ENCODE peak calls at places on chromosomes 4 and X, in six cellular contexts. C is psoas muscle, S is heart left ventricle, Q is A549, W is tibial nerve, T is mesendoderm. A is an unnamed sample.
A peak's percentile ranks its signal among the peaks of the same experiment; 100 is the strongest.

GRCh38 chrX:112851161-112851779 is 10.6 kb upstream of the AMOT start:
- DNase-seq in C (no peak), S (no peak), Q (no peak), W (no peak), T (peak; percentile 95), A (no peak)

GRCh38 chr4:3192188-3192587 is 56.8 kb upstream of the MSANTD1 start:
- DNase-seq in C (no peak), S (no peak), Q (no peak), W (no peak), T (no peak), A (no peak)

GRCh38 chrX:65451663-65452062 is 82.9 kb downstream of the LAS1L start:
- DNase-seq in C (no peak), S (no peak), Q (no peak), W (no peak), T (peak; percentile 55), A (peak; percentile 53)

GRCh38 chr4:116668190-116668589 is 417.2 kb downstream of the TRAM1L1 start:
- DNase-seq in C (no peak), S (no peak), Q (no peak), W (no peak), T (peak; percentile 47), A (no peak)

GRCh38 chr4:123786955-123787354 is 390.4 kb downstream of the SPRY1 start:
- DNase-seq in C (peak; percentile 22), S (peak; percentile 32), Q (no peak), W (no peak), T (no peak), A (no peak)

GRCh38 chrX:133638285-133638684 is 223.0 kb upstream of the GPC4 start:
- DNase-seq in C (no peak), S (no peak), Q (no peak), W (no peak), T (no peak), A (peak; percentile 96)

GRCh38 chrX:47176101-47176740 is 17.4 kb upstream of the UBA1 start:
- DNase-seq in C (no peak), S (no peak), Q (no peak), W (no peak), T (no peak), A (no peak)

GRCh38 chr4:142559986-142560385 is 286.1 kb downstream of the INPP4B start:
- DNase-seq in C (no peak), S (no peak), Q (no peak), W (no peak), T (peak; percentile 74), A (no peak)

GRCh38 chr4:1720163-1720983 is 750 bp downstream of the TMEM129 start:
- DNase-seq in C (peak; percentile 56), S (peak; percentile 47), Q (no peak), W (no peak), T (peak; percentile 61), A (no peak)

GRCh38 chrX:71606536-71607216 is 11.6 kb downstream of the CXCR3 start:
- DNase-seq in C (no peak), S (no peak), Q (no peak), W (no peak), T (no peak), A (no peak)

GRCh38 chr4:80989921-80990544 is 40.5 kb upstream of the BMP3 start:
- DNase-seq in C (no peak), S (no peak), Q (peak; percentile 1), W (no peak), T (peak; percentile 67), A (peak; percentile 80)

GRCh38 chr4:186726440-186727148 is 2.9 kb upstream of the FAT1 start:
- DNase-seq in C (peak; percentile 65), S (peak; percentile 73), Q (peak; percentile 53), W (peak; percentile 52), T (peak; percentile 94), A (peak; percentile 68)

GRCh38 chr4:39324446-39324845 is 41.7 kb downstream of the RFC1 start:
- DNase-seq in C (no peak), S (no peak), Q (no peak), W (no peak), T (peak; percentile 40), A (no peak)
- H3K4me1 ChIP-seq in C (no peaks in the 10 kb centered on the region), S (no peaks in the 10 kb centered on the region), Q (peaks cover 41% of the 10 kb centered on the region), W (no peaks in the 10 kb centered on the region), T (no peaks in the 10 kb centered on the region), A (peaks cover 18% of the 10 kb centered on the region)

GRCh38 chr4:158775091-158775651 is 6.3 kb downstream of the FNIP2 start:
- DNase-seq in C (no peak), S (no peak), Q (no peak), W (no peak), T (no peak), A (peak; percentile 40)

GRCh38 chr4:158776106-158776505 is 7.3 kb downstream of the FNIP2 start:
- DNase-seq in C (no peak), S (no peak), Q (no peak), W (no peak), T (no peak), A (no peak)

GRCh38 chr4:158778712-158779111 is 9.9 kb downstream of the FNIP2 start:
- DNase-seq in C (peak; percentile 33), S (no peak), Q (no peak), W (no peak), T (no peak), A (peak; percentile 53)

GRCh38 chr4:158777423-158777822 is 8.6 kb downstream of the FNIP2 start:
- DNase-seq in C (no peak), S (no peak), Q (no peak), W (no peak), T (no peak), A (no peak)

GRCh38 chr4:158778065-158778711 is 9.4 kb downstream of the FNIP2 start:
- DNase-seq in C (no peak), S (no peak), Q (no peak), W (no peak), T (no peak), A (no peak)
- H3K4me1 ChIP-seq in C (peaks cover 96% of the 10 kb centered on the region), S (peaks cover 44% of the 10 kb centered on the region), Q (peaks cover 46% of the 10 kb centered on the region), W (peaks cover 3% of the 10 kb centered on the region), T (no peaks in the 10 kb centered on the region), A (peaks cover 21% of the 10 kb centered on the region)

DNA sequence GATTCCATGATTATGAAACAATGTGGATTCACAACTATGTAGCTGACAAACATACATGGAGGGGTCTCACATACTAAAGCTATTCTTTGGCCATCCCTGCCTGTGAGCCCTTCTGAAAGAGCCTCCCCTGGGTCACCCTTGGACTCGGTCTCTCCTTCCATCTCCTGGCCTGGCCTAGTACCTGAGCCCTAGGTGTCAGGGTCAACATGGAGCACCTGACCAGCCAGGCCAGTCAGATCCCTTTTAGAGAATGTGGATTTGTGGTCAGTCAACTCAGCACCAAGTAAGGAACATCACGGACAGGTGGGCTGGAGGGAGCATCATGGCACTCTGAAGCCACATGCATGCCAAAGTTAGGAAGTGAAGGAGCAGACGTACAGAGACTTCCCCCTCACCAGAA is 16.3 kb downstream of the ATP8A1 start:
- DNase-seq in C (no peak), S (no peak), Q (no peak), W (no peak), T (no peak), A (no peak)
- H3K4me1 ChIP-seq in C (peaks cover 84% of the 10 kb centered on the region), S (peaks cover 9% of the 10 kb centered on the region), Q (no peaks in the 10 kb centered on the region), W (no peaks in the 10 kb centered on the region), T (peaks cover 4% of the 10 kb centered on the region), A (peaks cover 7% of the 10 kb centered on the region)

GRCh38 chr4:153485860-153486259 is 19.7 kb downstream of the TMEM131L start:
- DNase-seq in C (no peak), S (no peak), Q (no peak), W (no peak), T (no peak), A (no peak)

GRCh38 chr4:153488719-153489384 is 22.7 kb downstream of the TMEM131L start:
- DNase-seq in C (peak; percentile 53), S (peak; percentile 65), Q (no peak), W (no peak), T (no peak), A (no peak)

GRCh38 chr4:153485374-153485773 is 19.2 kb downstream of the TMEM131L start:
- DNase-seq in C (no peak), S (no peak), Q (no peak), W (no peak), T (no peak), A (peak; percentile 70)

GRCh38 chr4:153488006-153488718 is 22.0 kb downstream of the TMEM131L start:
- DNase-seq in C (no peak), S (peak; percentile 36), Q (no peak), W (no peak), T (no peak), A (no peak)

GRCh38 chr4:153486281-153487151 is 20.4 kb downstream of the TMEM131L start:
- DNase-seq in C (no peak), S (no peak), Q (peak; percentile 37), W (no peak), T (peak; percentile 94), A (peak; percentile 93)
- H3K4me1 ChIP-seq in C (peaks cover 87% of the 10 kb centered on the region), S (peaks cover 46% of the 10 kb centered on the region), Q (peaks cover 23% of the 10 kb centered on the region), W (no peaks in the 10 kb centered on the region), T (peaks cover 26% of the 10 kb centered on the region), A (peaks cover 54% of the 10 kb centered on the region)

GRCh38 chrX:137263374-137263773 is 229.6 kb upstream of the GPR101 start:
- DNase-seq in C (no peak), S (no peak), Q (no peak), W (no peak), T (peak; percentile 1), A (no peak)
- H3K4me1 ChIP-seq in C (no peaks in the 10 kb centered on the region), S (no peaks in the 10 kb centered on the region), Q (no peaks in the 10 kb centered on the region), W (no peaks in the 10 kb centered on the region), T (no peaks in the 10 kb centered on the region), A (no peaks in the 10 kb centered on the region)

DNA sequence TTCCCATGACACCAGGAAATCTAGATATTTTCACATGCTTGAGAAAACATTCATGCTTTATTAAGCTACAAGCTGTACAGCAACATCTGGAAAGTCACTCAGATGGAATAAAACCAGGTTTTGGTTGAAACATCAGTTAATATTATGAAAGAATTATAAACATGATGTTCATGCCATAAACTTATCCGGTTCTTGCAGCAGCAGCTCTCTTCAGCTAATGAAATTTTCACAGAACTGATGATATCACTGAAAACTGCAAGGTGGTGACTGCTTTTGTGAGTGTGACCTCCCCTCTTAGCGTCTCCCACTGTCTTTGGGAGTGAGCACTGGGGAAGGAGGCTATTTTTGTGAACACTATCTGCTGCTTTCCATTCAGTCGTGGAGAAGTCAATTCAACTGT is 56.9 kb downstream of the ARHGAP10 start:
- DNase-seq in C (no peak), S (no peak), Q (no peak), W (no peak), T (no peak), A (no peak)
- H3K4me1 ChIP-seq in C (peaks cover 73% of the 10 kb centered on the region), S (peaks cover 52% of the 10 kb centered on the region), Q (peaks cover 32% of the 10 kb centered on the region), W (no peaks in the 10 kb centered on the region), T (peaks cover 8% of the 10 kb centered on the region), A (peaks cover 69% of the 10 kb centered on the region)

GRCh38 chr4:168265327-168265726 is 53.2 kb downstream of the DDX60 start:
- DNase-seq in C (no peak), S (no peak), Q (no peak), W (no peak), T (no peak), A (no peak)
- H3K4me1 ChIP-seq in C (peaks cover 26% of the 10 kb centered on the region), S (peaks cover 3% of the 10 kb centered on the region), Q (no peaks in the 10 kb centered on the region), W (no peaks in the 10 kb centered on the region), T (no peaks in the 10 kb centered on the region), A (no peaks in the 10 kb centered on the region)

GRCh38 chrX:39828971-39829370 is 268.8 kb downstream of the BCOR start:
- DNase-seq in C (no peak), S (no peak), Q (no peak), W (no peak), T (no peak), A (no peak)
- H3K4me1 ChIP-seq in C (no peaks in the 10 kb centered on the region), S (no peaks in the 10 kb centered on the region), Q (peaks cover 6% of the 10 kb centered on the region), W (no peaks in the 10 kb centered on the region), T (no peaks in the 10 kb centered on the region), A (no peaks in the 10 kb centered on the region)

GRCh38 chr4:121177238-121178137 is 13.4 kb upstream of the TNIP3 start:
- DNase-seq in C (no peak), S (no peak), Q (no peak), W (no peak), T (peak; percentile 79), A (no peak)
- H3K4me1 ChIP-seq in C (no peaks in the 10 kb centered on the region), S (no peaks in the 10 kb centered on the region), Q (no peaks in the 10 kb centered on the region), W (no peaks in the 10 kb centered on the region), T (no peaks in the 10 kb centered on the region), A (peaks cover 4% of the 10 kb centered on the region)